ENCODE peak calls at places on chromosomes 1 and 21, in nine cellular contexts. U, C, V, Q, S, R, M, I and N are unnamed samples.

GRCh38 chr1:89781494-89782126 is 39.2 kb upstream of the LRRC8D start:
- DNase-seq in V (no peak), C (no peak), S (no peak), R (no peak), U (no peak), I (no peak), Q (peak), M (no peak), N (no peak)

GRCh38 chr1:214107322-214108096 is 119.7 kb downstream of the PROX1 start:
- DNase-seq in I (no peak), S (no peak), Q (no peak), V (peak), C (no peak), M (no peak), U (no peak), R (no peak), N (no peak)

GRCh38 chr1:33008051-33008914 is 28.4 kb downstream of the AK2 start:
- DNase-seq in M (no peak), S (no peak), U (no peak), Q (no peak), R (no peak), I (no peak), C (peak), V (no peak), N (peak)

GRCh38 chr21:45256021-45256911 is 31.4 kb downstream of the POFUT2 start:
- DNase-seq in S (no peak), I (no peak), M (no peak), U (no peak), R (no peak), V (peak), C (no peak), Q (no peak), N (no peak)

GRCh38 chr1:26224606-26225005 is 9.4 kb upstream of the CEP85 start:
- DNase-seq in V (no peak), U (peak), M (no peak), I (no peak), S (no peak), Q (no peak), C (no peak), R (no peak), N (no peak)

GRCh38 chr1:57422271-57423134 is 1.4 kb downstream of the DAB1 start:
- DNase-seq in Q (no peak), M (no peak), U (peak), C (no peak), R (no peak), V (no peak), I (no peak), S (no peak), N (no peak)

GRCh38 chr1:196723325-196724185 is 51.1 kb upstream of the CFHR3 start:
- DNase-seq in Q (no peak), S (peak), V (no peak), I (no peak), R (peak), M (peak), U (no peak), C (peak), N (peak)

GRCh38 chr1:168391759-168392681 is 111.3 kb downstream of the TBX19 start:
- DNase-seq in C (peak), U (no peak), V (no peak), M (no peak), R (no peak), I (no peak), S (no peak), Q (no peak), N (no peak)

GRCh38 chr1:67560580-67561285 is 124.3 kb upstream of the GADD45A start:
- DNase-seq in S (no peak), C (no peak), V (no peak), I (no peak), R (no peak), U (no peak), Q (no peak), M (no peak), N (peak)

GRCh38 chr1:178310685-178311105 is 186.1 kb downstream of the CLEC20A start:
- DNase-seq in V (no peak), C (peak), S (peak), R (peak), Q (peak), I (no peak), U (no peak), M (peak), N (peak)

GRCh38 chr1:30087465-30087864 is 635.9 kb downstream of the MATN1 start:
- DNase-seq in R (no peak), M (no peak), I (no peak), V (no peak), S (peak), C (no peak), Q (no peak), U (no peak), N (no peak)

GRCh38 chr1:66182551-66183178 is 351.3 kb upstream of the SGIP1 start:
- DNase-seq in V (no peak), C (no peak), I (no peak), M (no peak), S (no peak), Q (no peak), U (no peak), R (no peak), N (no peak)

GRCh38 chr1:186930248-186930647 is 101.5 kb downstream of the PLA2G4A start:
- DNase-seq in I (no peak), S (no peak), Q (no peak), R (no peak), U (no peak), C (no peak), V (no peak), M (no peak), N (no peak)

GRCh38 chr1:246931549-246932365 is at the start of gene AHCTF1:
- DNase-seq in C (peak), Q (peak), R (peak), U (peak), I (no peak), M (peak), V (peak), S (peak), N (peak)

GRCh38 chr1:207069059-207069458 is 16.0 kb downstream of the PFKFB2 start:
- DNase-seq in C (no peak), R (no peak), Q (no peak), U (no peak), S (no peak), M (no peak), V (peak), I (no peak), N (peak)

GRCh38 chr1:182337736-182338571 is 53.6 kb downstream of the GLUL start:
- DNase-seq in V (no peak), C (no peak), I (no peak), M (no peak), Q (no peak), U (no peak), S (no peak), R (peak), N (peak)

GRCh38 chr21:26739189-26739588 is 106.0 kb downstream of the ADAMTS1 start:
- DNase-seq in M (no peak), S (no peak), U (no peak), C (no peak), Q (no peak), R (no peak), I (no peak), V (no peak), N (no peak)

GRCh38 chr1:208054885-208055507 is 144.1 kb upstream of the CD34 start:
- DNase-seq in I (no peak), V (no peak), C (no peak), Q (no peak), R (no peak), M (no peak), U (no peak), S (no peak), N (no peak)

GRCh38 chr1:111082421-111083192 is 57.3 kb downstream of the DRAM2 start:
- DNase-seq in M (no peak), R (no peak), V (no peak), U (no peak), Q (peak), S (no peak), C (no peak), I (no peak), N (no peak)

GRCh38 chr1:214453109-214453722 is 98.2 kb downstream of the PTPN14 start:
- DNase-seq in Q (no peak), M (no peak), R (no peak), C (no peak), V (no peak), U (no peak), I (no peak), S (no peak), N (no peak)

GRCh38 chr1:180614746-180615145 is 17.1 kb upstream of the XPR1 start:
- DNase-seq in R (no peak), I (no peak), S (no peak), V (no peak), Q (no peak), M (no peak), U (no peak), C (no peak), N (no peak)

GRCh38 chr1:11731719-11732283 is 4.1 kb upstream of the AGTRAP start:
- DNase-seq in S (peak), U (no peak), I (no peak), Q (no peak), C (peak), V (peak), R (peak), M (no peak), N (peak)

GRCh38 chr1:107750364-107750959 is 214.5 kb downstream of the VAV3 start:
- DNase-seq in C (peak), Q (peak), V (no peak), S (peak), M (peak), R (peak), U (no peak), I (no peak), N (peak)

GRCh38 chr1:168845083-168845650 is 116.2 kb upstream of the DPT start:
- DNase-seq in U (no peak), S (no peak), R (no peak), V (no peak), C (no peak), M (no peak), Q (no peak), I (no peak), N (no peak)

GRCh38 chr1:201153474-201154388 is 543 bp downstream of the TMEM9 start:
- DNase-seq in S (no peak), R (peak), V (no peak), U (no peak), C (no peak), I (no peak), Q (no peak), M (no peak), N (no peak)

GRCh38 chr1:5911157-5911556 is 81.1 kb downstream of the NPHP4 start:
- DNase-seq in I (peak), Q (no peak), S (no peak), V (peak), M (no peak), U (no peak), R (no peak), C (no peak), N (no peak)

GRCh38 chr1:2180297-2181245 is 14.0 kb downstream of the FAAP20 start:
- DNase-seq in V (no peak), U (no peak), R (peak), Q (no peak), C (no peak), M (no peak), S (no peak), I (no peak), N (no peak)

GRCh38 chr1:219954736-219955421 is 26.5 kb upstream of the SLC30A10 start:
- DNase-seq in Q (no peak), R (no peak), S (peak), U (no peak), I (no peak), C (no peak), M (no peak), V (no peak), N (no peak)

GRCh38 chr1:17883662-17884395 is 128.7 kb downstream of the ACTL8 start:
- DNase-seq in Q (no peak), I (no peak), V (peak), M (no peak), R (no peak), S (no peak), U (no peak), C (no peak), N (no peak)

GRCh38 chr1:62435231-62436038 is 1.4 kb upstream of the USP1 start:
- DNase-seq in C (no peak), V (peak), S (no peak), I (no peak), M (peak), U (no peak), R (no peak), Q (no peak), N (peak)

GRCh38 chr1:216447898-216448568 is 24.8 kb upstream of the USH2A start:
- DNase-seq in S (no peak), I (no peak), C (no peak), U (no peak), V (no peak), R (no peak), Q (no peak), M (no peak), N (no peak)

GRCh38 chr1:119347858-119348257 is 20.7 kb upstream of the HAO2 start:
- DNase-seq in I (no peak), U (no peak), R (no peak), V (no peak), C (no peak), S (no peak), Q (peak), M (no peak), N (no peak)

GRCh38 chr1:64663654-64664053 is 81.2 kb upstream of the RAVER2 start:
- DNase-seq in U (no peak), I (no peak), M (no peak), C (no peak), V (no peak), Q (no peak), S (peak), R (peak), N (peak)

GRCh38 chr1:64669098-64669675 is 75.7 kb upstream of the RAVER2 start:
- DNase-seq in U (no peak), S (no peak), C (no peak), V (no peak), I (no peak), M (no peak), R (no peak), Q (no peak), N (no peak)

GRCh38 chr1:64659478-64659877 is 85.4 kb upstream of the RAVER2 start:
- DNase-seq in C (no peak), R (no peak), S (no peak), U (no peak), I (no peak), M (no peak), Q (no peak), V (no peak), N (no peak)

GRCh38 chr1:64664287-64664686 is 80.6 kb upstream of the RAVER2 start:
- DNase-seq in U (no peak), R (no peak), V (no peak), S (no peak), C (no peak), Q (no peak), I (no peak), M (no peak), N (no peak)
- H3K27ac ChIP-seq in U (no peak), R (no peak), V (no peak), S (no peak), C (no peak), Q (no peak), I (no peak), M (no peak), N (no peak)

GRCh38 chr1:235878082-235878781 is 11.5 kb upstream of the LYST start:
- DNase-seq in R (no peak), M (no peak), U (no peak), I (no peak), V (peak), C (no peak), Q (no peak), S (no peak), N (peak)
- TF ChIP-seq POLR2AphosphoS5 in R (no peak), M (no peak), U (no peak), I (no peak), V (no peak), C (no peak), Q (no peak), S (no peak), N (no peak)

DNA sequence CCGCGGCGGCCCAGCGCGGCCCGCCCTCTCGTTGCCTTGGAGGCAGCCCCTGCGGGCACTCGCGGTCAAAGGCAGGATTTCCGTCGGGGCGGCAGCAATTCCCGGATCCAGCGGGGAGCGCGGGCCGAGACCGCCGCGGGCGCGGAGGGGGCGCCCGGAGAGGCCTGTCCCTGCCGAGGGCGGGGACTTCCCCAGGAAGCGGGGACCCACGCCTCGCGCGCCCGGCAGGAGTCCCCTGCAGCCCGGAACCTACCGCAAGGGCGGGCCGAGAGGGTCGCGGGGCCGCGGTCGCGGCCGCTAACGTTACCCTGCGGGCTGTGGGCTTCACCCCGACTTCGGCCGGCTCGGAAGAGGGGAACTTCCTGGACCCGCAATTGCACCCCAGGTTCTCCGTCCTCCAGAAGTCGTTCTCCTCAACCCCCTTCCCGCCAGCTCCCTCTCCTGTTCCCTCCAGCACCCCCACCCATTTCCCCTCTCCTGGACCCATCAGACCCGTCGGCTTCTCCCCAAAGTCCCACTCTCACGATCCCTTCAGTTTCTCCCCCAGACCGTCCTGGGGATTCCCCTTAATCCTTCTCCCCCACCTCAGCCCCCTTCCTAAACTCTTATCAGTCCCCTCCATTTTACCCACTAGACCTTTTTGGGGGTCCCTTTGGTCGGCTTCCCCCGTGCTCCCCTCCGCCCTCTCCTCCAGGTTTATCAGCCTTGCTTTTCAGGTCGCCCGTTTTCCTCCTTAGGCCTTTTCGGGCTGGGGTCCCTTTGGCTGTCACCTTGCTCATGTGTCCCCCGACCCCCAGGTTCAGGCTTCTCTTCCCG is 611 bp downstream of the FGR start:
- DNase-seq in M (no peak), C (no peak), I (no peak), R (peak), U (no peak), S (no peak), Q (no peak), V (peak), N (no peak)
- TF ChIP-seq CTCF in M (no peak), C (peak), I (no peak), R (no peak), U (no peak), S (no peak), Q (no peak), V (peak), N (no peak)

DNA sequence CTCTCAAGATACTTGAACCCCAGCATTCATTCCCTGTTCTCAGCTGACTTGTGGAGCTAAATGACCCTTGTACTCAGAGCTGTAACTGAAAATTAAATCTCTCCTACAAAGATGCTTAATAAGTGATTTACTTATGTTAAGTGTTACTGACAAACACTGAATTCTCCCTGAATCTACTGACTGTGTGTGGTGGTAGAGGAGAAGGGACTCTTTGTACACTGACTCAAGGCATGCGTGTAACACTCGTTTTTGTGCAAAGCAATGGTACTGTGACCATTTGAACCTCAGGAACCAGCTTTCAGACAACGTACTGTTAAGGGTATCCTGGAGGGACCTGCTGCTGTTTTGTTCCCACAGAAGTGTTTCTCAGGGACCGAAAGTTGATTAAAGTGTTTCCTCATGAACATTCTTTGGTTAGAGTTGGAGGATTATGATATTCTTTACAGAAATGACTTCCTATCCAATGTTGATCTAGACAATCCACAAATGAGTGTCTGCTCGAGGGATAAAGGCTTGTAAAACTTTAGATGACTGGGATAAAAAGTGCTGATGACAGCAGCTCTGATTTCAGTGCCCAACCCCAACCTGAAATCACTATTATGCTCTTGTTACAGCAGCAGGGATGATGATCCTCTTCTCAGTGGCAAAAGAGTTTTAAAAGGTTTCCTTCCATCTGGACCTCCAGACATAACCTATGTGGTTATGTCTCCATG is 12.8 kb downstream of the RGL1 start:
- DNase-seq in M (no peak), Q (no peak), V (no peak), S (no peak), R (no peak), C (no peak), U (no peak), I (no peak), N (no peak)
- H3K27ac ChIP-seq in M (no peak), Q (peak), V (peak), S (no peak), R (no peak), C (no peak), U (no peak), I (peak), N (no peak)